ENCODE peak calls at places on chromosomes 11 and 22, in seven cellular contexts. One of them, this sample, is unnamed.

GRCh38 chr11:124633355-124633754 is 10.7 kb downstream of the TBRG1 start:
- DNase-seq in right lobe of liver: no peak
- DNase-seq in body of pancreas: no peak
- DNase-seq in heart left ventricle: no peak
- DNase-seq in adrenal gland: no peak
- DNase-seq in HCT116: no peak
- DNase-seq in GM12891: no peak
- DNase-seq in this sample: no peak

GRCh38 chr22:49659281-49659923 is 168.3 kb downstream of the BRD1 start:
- DNase-seq in right lobe of liver: no peak
- DNase-seq in body of pancreas: no peak
- DNase-seq in heart left ventricle: peak
- DNase-seq in adrenal gland: no peak
- DNase-seq in HCT116: no peak
- DNase-seq in GM12891: no peak
- DNase-seq in this sample: no peak

GRCh38 chr11:117020873-117021564 is 77.2 kb downstream of the SIK3 start:
- DNase-seq in right lobe of liver: no peak
- DNase-seq in body of pancreas: peak
- DNase-seq in heart left ventricle: no peak
- DNase-seq in adrenal gland: no peak
- DNase-seq in HCT116: no peak
- DNase-seq in GM12891: no peak
- DNase-seq in this sample: no peak

GRCh38 chr11:119999220-119999619 is 138.7 kb downstream of the TRIM29 start:
- DNase-seq in right lobe of liver: no peak
- DNase-seq in body of pancreas: no peak
- DNase-seq in heart left ventricle: no peak
- DNase-seq in adrenal gland: no peak
- DNase-seq in HCT116: no peak
- DNase-seq in GM12891: no peak
- DNase-seq in this sample: no peak

GRCh38 chr22:31148953-31149627 is 8.8 kb upstream of the PLA2G3 start:
- DNase-seq in right lobe of liver: no peak
- DNase-seq in body of pancreas: peak
- DNase-seq in heart left ventricle: peak
- DNase-seq in adrenal gland: peak
- DNase-seq in HCT116: peak
- DNase-seq in GM12891: no peak
- DNase-seq in this sample: peak

GRCh38 chr22:44173154-44173553 is 7.6 kb upstream of the PARVG start:
- DNase-seq in right lobe of liver: no peak
- DNase-seq in body of pancreas: no peak
- DNase-seq in heart left ventricle: no peak
- DNase-seq in adrenal gland: no peak
- DNase-seq in HCT116: no peak
- DNase-seq in GM12891: no peak
- DNase-seq in this sample: no peak

GRCh38 chr11:44893250-44894216 is 57.1 kb downstream of the TP53I11 start:
- DNase-seq in right lobe of liver: no peak
- DNase-seq in body of pancreas: no peak
- DNase-seq in heart left ventricle: no peak
- DNase-seq in adrenal gland: peak
- DNase-seq in HCT116: no peak
- DNase-seq in GM12891: no peak
- DNase-seq in this sample: no peak

GRCh38 chr11:95764267-95764898 is 25.2 kb downstream of the FAM76B start:
- DNase-seq in right lobe of liver: no peak
- DNase-seq in body of pancreas: no peak
- DNase-seq in heart left ventricle: no peak
- DNase-seq in adrenal gland: no peak
- DNase-seq in HCT116: peak
- DNase-seq in GM12891: peak
- DNase-seq in this sample: no peak

DNA sequence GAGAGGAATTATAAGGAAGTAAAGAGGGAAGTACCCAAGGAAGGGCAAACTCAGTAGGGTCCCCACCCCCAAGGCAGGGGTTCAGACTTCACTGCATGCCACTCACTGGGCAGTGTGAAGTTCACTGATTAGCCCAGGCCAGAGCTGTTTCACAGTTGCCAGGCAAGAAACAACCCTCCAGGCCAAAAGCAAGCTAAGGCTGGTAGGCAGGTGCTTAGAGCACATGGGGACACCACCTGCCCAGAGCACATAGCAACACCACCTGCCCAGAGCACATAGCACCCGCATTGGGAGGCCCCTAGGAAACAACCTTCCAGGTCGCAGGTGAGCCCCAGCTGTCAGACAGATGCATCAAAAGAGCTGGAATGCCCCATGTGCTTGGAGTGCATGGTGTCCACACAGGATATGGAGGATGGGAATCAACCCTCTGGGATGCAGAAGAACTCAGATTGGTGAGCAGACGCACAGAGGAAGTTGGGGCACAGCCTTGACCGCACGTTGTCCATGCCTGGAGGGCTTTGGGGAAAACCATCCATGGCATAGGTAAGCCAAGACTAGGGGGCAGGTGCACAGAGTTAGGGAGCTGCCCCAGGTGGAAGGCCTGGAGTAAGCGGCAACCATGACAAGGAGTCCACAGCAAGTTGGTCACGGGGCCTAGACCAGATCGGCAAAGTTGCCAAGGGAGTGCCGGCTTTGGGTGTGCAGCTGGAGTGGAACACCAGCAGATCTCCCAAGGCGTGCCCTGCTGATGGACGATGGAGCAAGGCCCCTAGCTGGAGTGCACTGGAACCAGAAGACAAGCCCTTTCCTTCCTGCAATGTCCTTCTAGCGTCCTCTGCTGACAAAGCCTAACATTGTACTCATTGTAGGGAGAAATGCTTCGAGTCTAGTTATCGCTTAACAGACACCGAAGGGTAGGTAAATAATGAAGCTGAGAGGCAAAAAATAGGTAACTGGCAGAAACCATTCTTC is 7.8 kb upstream of the TMEM216 start:
- DNase-seq in right lobe of liver: no peak
- DNase-seq in body of pancreas: no peak
- DNase-seq in heart left ventricle: no peak
- DNase-seq in adrenal gland: peak
- DNase-seq in HCT116: no peak
- DNase-seq in GM12891: no peak
- DNase-seq in this sample: no peak
- TF ChIP-seq POLR2A in right lobe of liver: no peak
- TF ChIP-seq POLR2A in body of pancreas: no peak
- TF ChIP-seq POLR2A in heart left ventricle: no peak
- TF ChIP-seq POLR2A in adrenal gland: no peak
- TF ChIP-seq POLR2A in HCT116: no peak
- TF ChIP-seq POLR2A in GM12891: no peak
- TF ChIP-seq POLR2A in this sample: no peak

GRCh38 chr22:20108757-20109230 is 7.1 kb upstream of the RANBP1 start:
- DNase-seq in right lobe of liver: peak
- DNase-seq in body of pancreas: no peak
- DNase-seq in heart left ventricle: no peak
- DNase-seq in adrenal gland: no peak
- DNase-seq in HCT116: no peak
- DNase-seq in GM12891: no peak
- DNase-seq in this sample: no peak

GRCh38 chr22:20107951-20108756 is 7.8 kb upstream of the RANBP1 start:
- DNase-seq in right lobe of liver: peak
- DNase-seq in body of pancreas: no peak
- DNase-seq in heart left ventricle: no peak
- DNase-seq in adrenal gland: no peak
- DNase-seq in HCT116: no peak
- DNase-seq in GM12891: no peak
- DNase-seq in this sample: no peak

GRCh38 chr22:20110359-20110985 is 5.4 kb upstream of the RANBP1 start:
- DNase-seq in right lobe of liver: no peak
- DNase-seq in body of pancreas: no peak
- DNase-seq in heart left ventricle: no peak
- DNase-seq in adrenal gland: no peak
- DNase-seq in HCT116: no peak
- DNase-seq in GM12891: no peak
- DNase-seq in this sample: no peak

GRCh38 chr22:20111045-20111688 is 4.7 kb upstream of the RANBP1 start:
- DNase-seq in right lobe of liver: peak
- DNase-seq in body of pancreas: no peak
- DNase-seq in heart left ventricle: no peak
- DNase-seq in adrenal gland: no peak
- DNase-seq in HCT116: peak
- DNase-seq in GM12891: peak
- DNase-seq in this sample: no peak

DNA sequence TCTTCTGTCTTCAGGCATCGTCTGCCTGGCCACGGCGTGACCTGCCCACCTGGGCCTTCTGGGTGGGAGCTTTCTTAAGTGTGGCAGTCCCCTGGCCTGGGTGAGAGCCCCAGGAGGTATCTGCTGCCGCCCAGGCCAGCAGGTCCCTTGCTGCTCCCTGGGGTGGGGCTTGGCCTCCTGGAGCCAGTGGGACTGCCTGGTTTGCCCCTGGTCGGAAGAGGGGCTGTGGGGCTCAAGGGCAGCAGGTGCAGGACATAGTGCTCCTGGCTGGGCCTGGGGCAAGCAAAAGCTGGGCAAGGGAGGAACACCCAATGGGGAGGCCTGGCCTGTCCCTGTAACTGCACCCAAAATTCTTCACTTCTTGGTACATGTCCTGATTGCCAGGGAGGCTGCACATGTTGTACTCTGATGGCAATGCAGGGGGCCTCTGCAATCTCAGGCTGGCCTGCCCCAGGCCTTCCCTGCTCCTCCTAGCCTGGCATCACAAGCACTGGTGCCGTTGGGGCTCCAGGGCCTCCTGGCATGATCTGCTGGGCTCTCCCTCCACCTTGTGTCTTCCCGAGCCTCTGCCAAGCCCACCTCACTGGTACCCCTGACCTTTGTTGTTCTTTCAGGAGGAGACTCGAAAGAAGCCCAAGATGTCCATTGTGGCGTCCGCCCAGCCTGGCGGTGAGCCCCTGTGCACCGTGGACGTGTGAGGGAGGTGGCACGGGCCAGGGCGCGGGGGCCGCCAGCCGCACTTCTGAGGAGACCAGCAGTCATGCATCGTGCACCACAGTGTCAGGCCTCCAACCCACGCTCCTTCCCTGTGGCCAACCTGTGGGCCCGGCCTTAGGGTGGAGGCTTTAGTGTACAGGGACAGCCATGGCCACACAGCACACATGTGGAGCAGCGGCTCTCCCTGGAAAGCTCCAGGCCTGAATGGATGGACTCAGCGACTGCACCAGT is 6.2 kb upstream of the RANBP1 start:
- DNase-seq in right lobe of liver: peak
- DNase-seq in body of pancreas: no peak
- DNase-seq in heart left ventricle: no peak
- DNase-seq in adrenal gland: no peak
- DNase-seq in HCT116: no peak
- DNase-seq in GM12891: no peak
- DNase-seq in this sample: no peak
- TF ChIP-seq POLR2A in right lobe of liver: no peak
- TF ChIP-seq POLR2A in body of pancreas: no peak
- TF ChIP-seq POLR2A in heart left ventricle: no peak
- TF ChIP-seq POLR2A in adrenal gland: no peak
- TF ChIP-seq POLR2A in HCT116: no peak
- TF ChIP-seq POLR2A in GM12891: peak
- TF ChIP-seq POLR2A in this sample: no peak

GRCh38 chr22:37304595-37305343 is 22.5 kb downstream of the CYTH4 start:
- DNase-seq in right lobe of liver: no peak
- DNase-seq in body of pancreas: no peak
- DNase-seq in heart left ventricle: no peak
- DNase-seq in adrenal gland: peak
- DNase-seq in HCT116: no peak
- DNase-seq in GM12891: no peak
- DNase-seq in this sample: no peak

GRCh38 chr22:37301144-37301820 is 19.0 kb downstream of the CYTH4 start:
- DNase-seq in right lobe of liver: no peak
- DNase-seq in body of pancreas: no peak
- DNase-seq in heart left ventricle: no peak
- DNase-seq in adrenal gland: no peak
- DNase-seq in HCT116: no peak
- DNase-seq in GM12891: no peak
- DNase-seq in this sample: no peak

GRCh38 chr22:37300551-37301017 is 18.3 kb downstream of the CYTH4 start:
- DNase-seq in right lobe of liver: no peak
- DNase-seq in body of pancreas: no peak
- DNase-seq in heart left ventricle: no peak
- DNase-seq in adrenal gland: no peak
- DNase-seq in HCT116: no peak
- DNase-seq in GM12891: peak
- DNase-seq in this sample: no peak

GRCh38 chr22:37303821-37304274 is 21.5 kb downstream of the CYTH4 start:
- DNase-seq in right lobe of liver: no peak
- DNase-seq in body of pancreas: peak
- DNase-seq in heart left ventricle: no peak
- DNase-seq in adrenal gland: peak
- DNase-seq in HCT116: peak
- DNase-seq in GM12891: no peak
- DNase-seq in this sample: peak

DNA sequence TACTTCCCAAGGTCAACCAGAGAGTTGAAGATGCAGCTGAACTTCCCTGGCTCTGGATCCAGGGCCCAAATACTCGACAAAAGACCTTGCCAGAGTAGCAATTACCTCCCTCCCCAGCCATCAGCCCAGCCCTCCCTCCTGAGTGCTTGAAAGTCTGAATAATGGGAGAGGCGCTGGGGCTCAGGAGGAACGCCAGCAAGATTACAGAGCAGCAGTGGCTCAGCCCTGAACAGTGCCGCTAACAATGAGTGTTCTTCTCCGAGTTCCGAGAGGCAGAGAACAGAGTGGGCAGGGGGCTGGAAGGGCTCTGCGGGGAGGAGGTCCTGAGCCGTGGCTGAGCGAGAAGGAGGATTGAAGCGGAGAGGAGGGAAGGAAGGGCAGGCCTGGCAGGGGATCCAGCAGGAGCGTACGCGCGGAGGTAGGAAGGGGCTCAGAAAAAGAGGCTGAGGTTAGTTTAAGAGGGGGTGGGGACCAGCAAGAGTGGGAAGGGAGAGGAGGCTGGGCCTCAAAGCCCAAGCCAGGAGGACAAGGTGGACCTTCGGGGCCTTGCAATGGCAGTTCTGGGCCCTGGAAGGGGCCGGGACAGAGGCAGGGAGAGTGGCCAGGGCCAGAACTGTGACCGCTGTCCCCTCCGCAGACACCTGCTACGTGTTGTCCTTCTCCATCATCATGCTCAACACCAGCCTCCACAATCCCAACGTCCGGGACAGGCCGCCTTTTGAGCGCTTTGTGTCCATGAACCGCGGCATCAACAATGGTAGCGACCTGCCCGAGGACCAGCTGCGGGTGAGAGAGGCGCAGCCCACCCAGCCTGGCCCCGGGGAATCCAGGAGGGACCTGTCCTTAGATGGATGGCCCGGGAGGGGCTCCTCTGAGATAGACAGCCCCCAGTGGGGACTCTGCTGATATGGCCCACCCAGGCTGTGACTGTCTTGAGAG is 20.6 kb downstream of the CYTH4 start:
- DNase-seq in right lobe of liver: no peak
- DNase-seq in body of pancreas: no peak
- DNase-seq in heart left ventricle: no peak
- DNase-seq in adrenal gland: peak
- DNase-seq in HCT116: no peak
- DNase-seq in GM12891: no peak
- DNase-seq in this sample: no peak
- TF ChIP-seq POLR2A in right lobe of liver: no peak
- TF ChIP-seq POLR2A in body of pancreas: no peak
- TF ChIP-seq POLR2A in heart left ventricle: no peak
- TF ChIP-seq POLR2A in adrenal gland: no peak
- TF ChIP-seq POLR2A in HCT116: no peak
- TF ChIP-seq POLR2A in GM12891: no peak
- TF ChIP-seq POLR2A in this sample: no peak

DNA sequence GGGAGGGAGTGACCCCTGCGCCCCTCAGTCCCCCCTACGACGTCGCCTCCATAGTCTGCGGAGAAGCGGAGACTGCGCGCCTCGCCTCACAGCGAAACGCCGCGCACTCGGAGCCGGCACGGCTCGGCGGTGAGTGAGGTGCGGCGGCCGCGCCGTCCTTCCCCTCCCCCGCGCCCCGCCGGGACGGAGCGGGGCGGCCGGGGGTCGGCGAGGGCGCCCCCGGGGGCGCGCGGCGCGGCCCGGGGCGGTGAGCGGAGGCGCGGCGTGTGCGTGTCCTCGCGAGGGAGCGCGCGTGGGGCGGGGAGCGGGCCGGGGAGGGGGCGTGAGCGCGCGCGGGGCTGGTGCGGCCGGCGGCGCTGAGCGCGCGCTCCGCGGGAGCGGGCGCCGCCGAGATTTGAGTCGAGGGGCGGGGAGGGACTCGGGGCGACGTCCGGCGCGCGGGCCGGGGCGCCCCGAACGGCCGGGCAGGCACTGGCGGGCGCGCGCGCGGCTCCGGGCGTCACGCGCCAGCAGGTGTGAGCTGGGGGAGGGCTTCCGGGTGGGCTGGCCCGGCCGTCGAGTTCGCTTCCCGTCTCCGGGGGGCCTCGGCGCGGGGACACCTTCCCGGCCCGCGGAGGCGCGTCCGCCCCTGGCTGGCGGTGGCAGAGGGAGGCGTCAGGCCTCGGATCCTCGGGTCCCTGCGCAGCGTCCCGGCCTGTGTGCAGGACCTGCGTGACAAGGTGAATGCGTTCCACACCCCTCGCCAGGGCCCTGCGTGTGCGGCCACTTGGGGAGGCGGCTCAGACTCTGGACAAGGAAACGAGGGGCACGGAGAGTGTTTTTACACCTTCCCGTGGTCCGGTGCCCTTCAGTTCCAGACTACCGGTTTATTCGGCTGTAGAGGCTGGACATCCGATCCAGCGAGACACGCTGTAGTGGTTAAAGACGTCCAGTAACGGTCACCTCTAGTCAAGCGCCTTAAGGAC is 50.4 kb downstream of the FAM83F start:
- DNase-seq in right lobe of liver: peak
- DNase-seq in body of pancreas: peak
- DNase-seq in heart left ventricle: peak
- DNase-seq in adrenal gland: peak
- DNase-seq in HCT116: no peak
- DNase-seq in GM12891: peak
- DNase-seq in this sample: peak
- TF ChIP-seq POLR2A in right lobe of liver: peak
- TF ChIP-seq POLR2A in body of pancreas: no peak
- TF ChIP-seq POLR2A in heart left ventricle: no peak
- TF ChIP-seq POLR2A in adrenal gland: no peak
- TF ChIP-seq POLR2A in HCT116: no peak
- TF ChIP-seq POLR2A in GM12891: peak
- TF ChIP-seq POLR2A in this sample: peak